ENCODE peak calls at places on chromosomes 12 and 14, in six cellular contexts. P is IMR-90, Z is neuronal stem cell, V is mesenchymal stem cell, C is H1, S is H9. Y is an unnamed sample. For H3K9me3, the result is how much of the 10 kb centered on the place peaks cover.

GRCh38 chr14:98949031-98949430 is 323.0 kb downstream of the BCL11B start:
- DNase-seq in P (no peak), Z (no peak), V (no peak), C (no peak), S (no peak), Y (no peak)

GRCh38 chr12:117192057-117192456 is 1.8 kb upstream of the FBXO21 start:
- DNase-seq in P (no peak), Z (no peak), V (no peak), C (no peak), S (peak), Y (peak)

GRCh38 chr12:67155863-67156262 is 113.3 kb upstream of the CAND1 start:
- DNase-seq in P (peak), Z (no peak), V (no peak), C (no peak), S (no peak), Y (no peak)

GRCh38 chr12:32025906-32026305 is 66.7 kb downstream of the RESF1 start:
- DNase-seq in P (no peak), Z (no peak), V (no peak), C (no peak), S (no peak), Y (no peak)

GRCh38 chr12:17076335-17076734 is 470.4 kb upstream of the LMO3 start:
- DNase-seq in P (no peak), Z (no peak), V (no peak), C (no peak), S (no peak), Y (no peak)

GRCh38 chr14:52918486-52918885 is 32.4 kb downstream of the FERMT2 start:
- DNase-seq in P (peak), Z (no peak), V (peak), C (no peak), S (no peak), Y (no peak)

GRCh38 chr14:54001189-54001878 is 44.7 kb upstream of the BMP4 start:
- DNase-seq in P (no peak), Z (no peak), V (no peak), C (no peak), S (no peak), Y (peak)

GRCh38 chr14:31982642-31983041 is 94.5 kb upstream of the ARHGAP5 start:
- DNase-seq in P (no peak), Z (no peak), V (no peak), C (no peak), S (no peak), Y (no peak)

GRCh38 chr12:116773276-116773731 is 35.2 kb downstream of the RNFT2 start:
- DNase-seq in P (no peak), Z (no peak), V (no peak), C (peak), S (peak), Y (peak)

GRCh38 chr12:77062846-77063461 is 2.4 kb downstream of the E2F7 start:
- DNase-seq in P (peak), Z (no peak), V (peak), C (no peak), S (no peak), Y (peak)

GRCh38 chr12:87556985-87557384 is 472.2 kb downstream of the C12orf50 start:
- DNase-seq in P (no peak), Z (no peak), V (no peak), C (no peak), S (no peak), Y (peak)

GRCh38 chr12:75877588-75878381 is 153.8 kb downstream of the PHLDA1 start:
- DNase-seq in P (peak), Z (no peak), V (peak), C (no peak), S (no peak), Y (no peak)

GRCh38 chr14:68309631-68310030 is 483.2 kb downstream of the ZFP36L1 start:
- DNase-seq in P (no peak), Z (no peak), V (no peak), C (no peak), S (no peak), Y (no peak)

GRCh38 chr14:98754343-98755025 is 517.5 kb downstream of the BCL11B start:
- DNase-seq in P (no peak), Z (no peak), V (no peak), C (peak), S (no peak), Y (no peak)

GRCh38 chr12:100959481-100959880 is 164.9 kb downstream of the ANO4 start:
- DNase-seq in P (peak), Z (no peak), V (peak), C (no peak), S (no peak), Y (no peak)

GRCh38 chr14:90695997-90696681 is 120.1 kb downstream of the TTC7B start:
- DNase-seq in P (no peak), Z (no peak), V (no peak), C (no peak), S (no peak), Y (no peak)

GRCh38 chr12:112868459-112869041 is 38.2 kb upstream of the OAS1 start:
- DNase-seq in P (no peak), Z (peak), V (no peak), C (peak), S (peak), Y (peak)

GRCh38 chr12:109779382-109779781 is 53.8 kb downstream of the TRPV4 start:
- DNase-seq in P (no peak), Z (no peak), V (peak), C (no peak), S (peak), Y (no peak)

GRCh38 chr14:36971263-36971855 is 201.0 kb downstream of the SLC25A21 start:
- DNase-seq in P (no peak), Z (no peak), V (no peak), C (no peak), S (no peak), Y (no peak)

GRCh38 chr12:90690120-90690519 is 264.9 kb downstream of the CCER1 start:
- DNase-seq in P (no peak), Z (no peak), V (no peak), C (no peak), S (no peak), Y (no peak)

GRCh38 chr12:59579616-59580015 is 16.2 kb upstream of the SLC16A7 start:
- DNase-seq in P (no peak), Z (no peak), V (no peak), C (no peak), S (no peak), Y (no peak)

GRCh38 chr12:55073043-55074022 is 52.9 kb upstream of the OR9K2 start:
- DNase-seq in P (peak), Z (peak), V (peak), C (peak), S (peak), Y (peak)

GRCh38 chr14:50045039-50045711 is 71.2 kb downstream of the VCPKMT start:
- DNase-seq in P (peak), Z (no peak), V (peak), C (no peak), S (no peak), Y (peak)

GRCh38 chr12:93186621-93187020 is 191.1 kb upstream of the NUDT4 start:
- DNase-seq in P (no peak), Z (no peak), V (no peak), C (no peak), S (no peak), Y (no peak)
- H3K9me3 ChIP-seq in P (under half), Z (under half), V (under half), C (under half), S (under half), Y (under half)

GRCh38 chr12:73529954-73530353 is 1007.7 kb upstream of the ATXN7L3B start:
- DNase-seq in P (no peak), Z (no peak), V (no peak), C (no peak), S (no peak), Y (no peak)

GRCh38 chr12:73529231-73529630 is 1008.4 kb upstream of the ATXN7L3B start:
- DNase-seq in P (no peak), Z (no peak), V (no peak), C (no peak), S (no peak), Y (no peak)

GRCh38 chr12:73531752-73532151 is 1005.9 kb upstream of the ATXN7L3B start:
- DNase-seq in P (no peak), Z (no peak), V (peak), C (no peak), S (no peak), Y (no peak)
- H3K4me2 ChIP-seq in P (no peak), Z (no peak), V (no peak), C (no peak), S (no peak), Y (no peak)

DNA sequence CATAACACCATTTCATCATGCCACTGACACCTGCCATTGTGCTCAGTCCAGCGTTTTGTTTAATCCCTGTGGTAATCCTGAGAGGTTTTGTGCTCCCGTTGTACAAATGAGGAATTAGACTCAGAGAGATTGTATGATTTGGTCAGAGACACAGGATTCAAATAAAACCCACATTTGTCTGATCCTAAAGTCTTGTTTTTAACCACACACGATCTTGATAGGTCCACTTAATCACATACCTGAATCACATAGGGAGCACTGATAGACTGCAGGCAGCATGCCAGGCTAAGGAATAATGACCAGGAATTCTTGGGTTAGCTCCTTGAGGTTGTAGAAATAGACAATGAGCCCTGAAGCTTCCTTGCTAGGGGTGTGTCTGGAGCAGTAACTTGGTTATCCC is 202.6 kb upstream of the RGS6 start:
- DNase-seq in P (no peak), Z (no peak), V (no peak), C (no peak), S (no peak), Y (no peak)
- H3K23ac ChIP-seq in P (no peak), Z (no peak), V (no peak), C (no peak), S (no peak), Y (no peak)

GRCh38 chr12:40587970-40588369 is 104.3 kb upstream of the CNTN1 start:
- DNase-seq in P (no peak), Z (no peak), V (no peak), C (no peak), S (no peak), Y (no peak)
- H3K9me3 ChIP-seq in P (under half), Z (under half), V (under half), C (under half), S (under half), Y (under half)

GRCh38 chr14:102088012-102088792 is 1.4 kb upstream of the HSP90AA1 start:
- DNase-seq in P (no peak), Z (no peak), V (peak), C (peak), S (peak), Y (peak)

GRCh38 chr14:102089621-102090343 is 2.9 kb upstream of the HSP90AA1 start:
- DNase-seq in P (no peak), Z (no peak), V (no peak), C (no peak), S (no peak), Y (no peak)

GRCh38 chr14:102092806-102093205 is 6.0 kb upstream of the HSP90AA1 start:
- DNase-seq in P (no peak), Z (no peak), V (no peak), C (no peak), S (no peak), Y (no peak)

GRCh38 chr14:102087762-102088011 is 843 bp upstream of the HSP90AA1 start:
- DNase-seq in P (no peak), Z (no peak), V (no peak), C (no peak), S (no peak), Y (no peak)

GRCh38 chr14:102090713-102091112 is 3.9 kb upstream of the HSP90AA1 start:
- DNase-seq in P (no peak), Z (no peak), V (no peak), C (no peak), S (no peak), Y (no peak)
- H3K4me2 ChIP-seq in P (no peak), Z (no peak), V (no peak), C (no peak), S (no peak), Y (no peak)

DNA sequence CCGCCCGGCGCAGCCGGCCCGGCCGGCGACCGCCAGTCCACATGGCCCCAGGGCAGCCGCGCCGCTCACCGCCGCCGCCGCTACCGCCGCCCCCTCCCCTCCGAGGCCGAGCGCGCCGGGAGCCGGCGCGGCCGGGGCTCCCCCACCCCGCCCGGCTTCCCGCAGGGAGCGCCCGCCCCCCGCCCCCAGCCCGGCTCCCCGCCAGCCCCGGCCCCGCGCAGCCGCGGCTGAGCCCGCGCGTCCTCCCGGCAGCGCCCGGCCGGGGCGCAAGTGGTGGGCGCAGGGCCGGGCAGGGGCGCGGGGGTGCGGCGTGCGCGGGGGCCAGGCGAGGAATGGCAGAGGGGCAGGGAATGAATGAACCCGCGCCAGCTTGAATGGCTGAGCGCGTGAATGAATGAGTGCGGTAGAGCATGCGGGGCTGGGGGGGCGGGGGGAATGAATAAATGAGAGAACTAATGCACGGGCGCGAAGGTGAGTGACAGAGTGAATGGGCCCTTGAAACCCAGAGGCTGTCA is at the start of gene BEGAIN:
- DNase-seq in P (no peak), Z (no peak), V (no peak), C (no peak), S (no peak), Y (no peak)
- H3K23ac ChIP-seq in P (no peak), Z (peak), V (no peak), C (no peak), S (no peak), Y (no peak)

DNA sequence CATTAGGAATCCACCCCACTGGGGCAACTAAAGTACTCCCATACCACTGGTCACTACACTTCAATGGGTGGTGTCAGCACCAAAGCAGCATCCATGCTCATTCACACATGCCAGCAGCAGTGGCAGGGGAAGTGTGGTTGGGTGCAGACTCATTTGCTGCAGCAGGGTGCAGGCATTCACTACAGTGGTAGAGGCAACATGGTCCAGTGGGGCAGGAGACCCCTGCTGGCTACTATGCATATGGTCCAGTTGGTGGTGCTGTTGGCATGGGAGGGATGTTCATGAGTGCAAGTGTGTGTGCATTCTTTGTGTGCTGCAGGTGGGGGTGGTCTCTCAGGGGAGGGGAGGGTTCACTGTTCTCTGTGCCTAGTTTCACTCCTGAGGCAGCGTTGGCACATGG is 908.4 kb upstream of the NOVA1 start:
- DNase-seq in P (no peak), Z (no peak), V (no peak), C (no peak), S (no peak), Y (no peak)
- H3K9me3 ChIP-seq in P (under half), Z (under half), V (under half), C (under half), S (under half), Y (under half)

DNA sequence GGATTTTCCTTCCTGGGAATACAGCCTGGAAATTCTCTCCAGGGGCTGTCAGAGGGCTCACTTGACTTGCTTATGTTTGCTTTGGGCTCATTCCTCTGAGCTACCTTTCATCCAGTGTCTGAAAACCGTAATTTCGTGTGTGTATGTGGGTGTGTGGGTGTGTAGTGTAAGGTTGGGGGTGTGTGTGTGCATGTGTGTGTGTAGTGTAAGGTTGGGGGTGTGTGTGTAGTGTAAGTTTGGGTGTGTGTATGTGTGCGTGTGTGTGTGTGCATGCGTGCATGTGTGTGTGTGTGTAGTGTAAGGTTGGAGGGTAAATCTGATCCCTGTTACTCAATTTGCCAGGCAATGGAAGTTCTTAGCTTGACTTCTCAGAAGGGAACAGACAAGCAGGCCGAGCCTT is 15.4 kb upstream of the BEGAIN start:
- DNase-seq in P (no peak), Z (no peak), V (no peak), C (no peak), S (no peak), Y (no peak)
- H3K4me2 ChIP-seq in P (no peak), Z (no peak), V (no peak), C (no peak), S (no peak), Y (no peak)

GRCh38 chr14:61812347-61813100 is 50.3 kb downstream of the SNAPC1 start:
- DNase-seq in P (no peak), Z (peak), V (peak), C (peak), S (peak), Y (no peak)
- H3K23ac ChIP-seq in P (peak), Z (peak), V (no peak), C (no peak), S (no peak), Y (no peak)

DNA sequence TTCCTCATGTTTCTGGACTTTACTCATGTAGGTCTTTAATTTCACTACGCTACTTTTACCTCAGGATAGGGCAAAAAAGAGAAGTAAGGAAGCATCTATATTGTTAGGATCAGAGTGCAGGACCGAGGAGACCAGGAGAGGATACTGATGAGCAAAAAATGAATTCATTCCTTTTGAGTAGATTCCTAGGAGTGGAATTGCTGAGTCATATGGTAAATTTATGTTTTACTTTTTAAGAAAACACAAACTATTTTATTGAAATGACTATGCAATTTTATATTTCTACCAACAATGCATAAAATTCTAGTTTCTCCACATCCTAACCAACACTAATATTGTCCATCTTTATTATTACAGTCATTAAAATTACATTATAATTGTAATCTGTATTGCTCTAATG is 50.8 kb upstream of the GARIN6 start:
- DNase-seq in P (no peak), Z (no peak), V (no peak), C (no peak), S (no peak), Y (no peak)
- H3K9me3 ChIP-seq in P (under half), Z (under half), V (under half), C (under half), S (under half), Y (under half)

Y was measured in trophoblast cell.